ENCODE peak calls at places on chromosomes 5 and 9, in five cellular contexts. L, U, A, Q and E are unnamed samples.

GRCh38 chr5:143340891-143341685 is 62.4 kb downstream of the NR3C1 start:
- DNase-seq in A (no peak), U (no peak), Q (no peak), L (no peak), E (no peak)

GRCh38 chr9:36245906-36246305 is 12.3 kb downstream of the GNE start:
- DNase-seq in Q (no peak), U (no peak), A (no peak), L (no peak), E (no peak)

GRCh38 chr5:55691265-55692105 is 20.6 kb downstream of the SLC38A9 start:
- DNase-seq in L (no peak), A (no peak), Q (no peak), U (no peak), E (no peak)

GRCh38 chr5:142012186-142012785 is 541 bp downstream of the GNPDA1 start:
- DNase-seq in U (peak), A (no peak), Q (peak), L (peak), E (peak)

GRCh38 chr9:96383165-96383939 is at the start of gene SLC35D2:
- DNase-seq in A (peak), L (peak), U (peak), Q (peak), E (peak)

GRCh38 chr5:134141346-134142050 is 27.0 kb downstream of the TCF7 start:
- DNase-seq in U (no peak), Q (no peak), L (peak), A (no peak), E (no peak)

GRCh38 chr5:91651704-91652103 is 268.6 kb upstream of the ARRDC3 start:
- DNase-seq in Q (no peak), A (no peak), L (no peak), U (no peak), E (no peak)

GRCh38 chr9:114157516-114158176 is 2.3 kb downstream of the COL27A1 start:
- DNase-seq in A (no peak), U (no peak), L (no peak), Q (no peak), E (no peak)

GRCh38 chr9:128771094-128771721 is 519 bp downstream of the ZER1 start:
- DNase-seq in L (peak), A (peak), Q (no peak), U (no peak), E (no peak)

GRCh38 chr5:170225326-170226137 is 7.3 kb upstream of the C5orf58 start:
- DNase-seq in Q (peak), A (peak), U (peak), L (peak), E (peak)

GRCh38 chr5:71703941-71704340 is 15.1 kb upstream of the CARTPT start:
- DNase-seq in L (no peak), Q (no peak), A (no peak), U (no peak), E (no peak)

GRCh38 chr9:12878342-12878978 is 103.6 kb downstream of the LURAP1L start:
- DNase-seq in U (no peak), A (no peak), L (no peak), Q (no peak), E (no peak)

GRCh38 chr5:310941-311434 is 10.5 kb upstream of the AHRR start:
- DNase-seq in U (peak), A (no peak), Q (no peak), L (no peak), E (no peak)

GRCh38 chr9:17280350-17281012 is 145.6 kb downstream of the CNTLN start:
- DNase-seq in U (no peak), L (no peak), A (no peak), Q (no peak), E (no peak)

GRCh38 chr5:11319851-11320580 is 559.0 kb upstream of the DAP start:
- DNase-seq in A (no peak), U (no peak), Q (no peak), L (no peak), E (no peak)

DNA sequence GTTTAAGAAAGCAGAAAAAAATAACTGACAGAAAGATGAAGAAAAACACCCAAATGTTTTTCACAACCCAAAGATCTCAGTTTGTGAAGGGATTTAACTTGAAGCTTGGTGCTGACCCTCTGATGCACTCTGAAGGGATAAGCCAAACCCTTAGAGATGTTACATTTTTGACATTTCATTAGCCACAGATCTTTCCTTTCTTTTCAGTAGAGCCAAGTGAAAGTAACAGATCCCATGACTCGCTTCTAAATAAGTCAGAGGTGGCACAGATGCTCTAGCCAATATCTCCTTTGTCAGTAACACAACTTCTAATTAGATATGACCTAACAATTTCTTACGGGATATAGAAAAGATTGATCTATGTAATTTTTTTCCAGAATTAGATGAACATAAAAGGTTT is 394.5 kb upstream of the EDIL3 start:
- DNase-seq in Q (no peak), L (no peak), A (no peak), U (no peak), E (no peak)
- TF ChIP-seq POLR2A in Q (no peak), L (no peak), A (no peak), U (no peak), E (no peak)

GRCh38 chr5:149545327-149545726 is 5.9 kb downstream of the CSNK1A1 start:
- DNase-seq in L (no peak), A (no peak), U (no peak), Q (no peak), E (no peak)
- TF ChIP-seq POLR2A in L (no peak), A (peak), U (no peak), Q (no peak), E (no peak)

DNA sequence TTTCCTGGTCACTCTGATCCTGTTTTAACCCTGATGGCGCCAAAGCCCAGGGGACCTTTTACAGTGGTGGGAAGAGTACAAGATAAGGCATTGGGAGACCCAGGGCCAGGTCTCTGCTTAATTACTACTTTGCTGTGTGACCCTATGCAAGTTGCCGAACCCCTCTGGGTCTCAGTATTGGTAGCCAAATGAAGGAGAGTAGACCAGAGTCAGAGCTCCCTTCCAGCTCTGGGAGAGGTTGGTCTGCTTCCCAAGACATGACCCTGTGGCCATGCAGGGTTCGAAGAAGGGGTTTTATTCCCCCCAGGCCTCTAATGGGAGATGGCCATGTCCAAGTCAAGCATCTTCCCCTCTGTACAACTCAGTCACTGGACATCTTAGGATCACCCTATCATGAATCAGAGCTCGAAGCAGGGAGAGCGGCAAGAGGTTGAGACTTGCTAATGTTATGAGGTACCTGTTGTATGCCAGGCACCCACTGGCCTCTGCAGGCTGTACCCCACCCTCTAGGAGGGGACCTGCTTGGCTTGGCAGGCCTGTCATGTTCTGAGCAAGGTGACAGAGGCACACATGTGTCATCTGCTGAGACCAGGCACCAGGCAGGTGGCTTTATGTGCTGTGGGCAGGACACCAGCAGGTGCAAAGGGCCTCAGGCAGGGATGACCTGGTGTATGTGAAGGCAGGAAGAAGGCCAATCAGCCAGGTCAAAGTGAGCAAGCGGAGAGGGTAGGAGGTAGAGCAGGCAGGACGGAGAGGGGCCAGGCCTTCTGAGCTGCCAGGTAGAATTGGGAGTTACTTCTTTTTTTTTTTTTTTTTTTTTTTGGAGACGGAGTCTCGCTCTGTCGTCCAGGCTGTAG is 60.5 kb upstream of the RPL26L1 start:
- DNase-seq in L (no peak), A (no peak), Q (no peak), U (no peak), E (no peak)
- TF ChIP-seq POLR2A in L (no peak), A (no peak), Q (no peak), U (no peak), E (no peak)

GRCh38 chr9:134413890-134414731 is 87.9 kb downstream of the RXRA start:
- DNase-seq in U (no peak), A (no peak), Q (no peak), L (no peak), E (peak)
- TF ChIP-seq POLR2A in U (no peak), A (no peak), Q (no peak), L (no peak), E (no peak)

GRCh38 chr5:95554647-95555548 is at the start of the genes ARSK and SKIC3:
- DNase-seq in Q (peak), L (peak), U (peak), A (peak), E (peak)
- TF ChIP-seq POLR2A in Q (peak), L (peak), U (peak), A (peak), E (peak)